ENCODE peak calls at places on chromosomes 13 and 19, in five cellular contexts. S is heart right ventricle, R is mammary epithelial cell, J is tibial artery, H is thoracic aorta. B is an unnamed sample. For H3K4me1, the result is how much of the 10 kb centered on the place peaks cover.

GRCh38 chr13:77919351-77920294 is 992 bp upstream of the EDNRB start:
- DNase-seq in S (peak), R (no peak), J (no peak), H (no peak), B (peak)

GRCh38 chr19:8306235-8307054 is 1.7 kb downstream of the CD320 start:
- DNase-seq in S (peak), R (no peak), J (peak), H (no peak), B (peak)

GRCh38 chr13:106488075-106488474 is 47.4 kb downstream of the EFNB2 start:
- DNase-seq in S (no peak), R (no peak), J (no peak), H (no peak), B (no peak)

GRCh38 chr19:17136026-17136425 is 60.4 kb downstream of the MYO9B start:
- DNase-seq in S (no peak), R (no peak), J (no peak), H (no peak), B (no peak)

GRCh38 chr13:91319996-91320395 is 27.5 kb upstream of the MIR17HG start:
- DNase-seq in S (no peak), R (no peak), J (no peak), H (no peak), B (no peak)

GRCh38 chr13:42392706-42393572 is 121.0 kb downstream of the AKAP11 start:
- DNase-seq in S (no peak), R (no peak), J (no peak), H (no peak), B (no peak)

GRCh38 chr19:11435833-11436313 is 438 bp downstream of the PRKCSH start:
- DNase-seq in S (no peak), R (no peak), J (no peak), H (no peak), B (no peak)

GRCh38 chr13:95276119-95276505 is 25.1 kb downstream of the ABCC4 start:
- DNase-seq in S (no peak), R (no peak), J (no peak), H (no peak), B (no peak)

GRCh38 chr19:34595683-34596082 is 81.3 kb downstream of the SCGB2B2 start:
- DNase-seq in S (no peak), R (no peak), J (no peak), H (no peak), B (no peak)

GRCh38 chr13:36421447-36421846 is 10.8 kb upstream of the CCNA1 start:
- DNase-seq in S (no peak), R (peak), J (no peak), H (no peak), B (no peak)

GRCh38 chr19:7145494-7145893 is 76.0 kb downstream of the ZNF557 start:
- DNase-seq in S (no peak), R (no peak), J (no peak), H (no peak), B (no peak)

GRCh38 chr13:78131811-78132210 is 213.2 kb upstream of the EDNRB start:
- DNase-seq in S (no peak), R (no peak), J (no peak), H (no peak), B (no peak)

GRCh38 chr13:27920677-27921420 is 1.0 kb downstream of the PDX1 start:
- DNase-seq in S (no peak), R (peak), J (no peak), H (no peak), B (no peak)

GRCh38 chr13:99151516-99151915 is 49.1 kb upstream of the UBAC2 start:
- DNase-seq in S (no peak), R (peak), J (no peak), H (no peak), B (no peak)

GRCh38 chr13:77980592-77980991 is 62.0 kb upstream of the EDNRB start:
- DNase-seq in S (peak), R (peak), J (no peak), H (no peak), B (no peak)

GRCh38 chr13:98275711-98276171 is 98.7 kb upstream of the RNF113B start:
- DNase-seq in S (no peak), R (no peak), J (no peak), H (no peak), B (no peak)

GRCh38 chr19:15337202-15337601 is 4.9 kb upstream of the BRD4 start:
- DNase-seq in S (no peak), R (no peak), J (no peak), H (no peak), B (no peak)

GRCh38 chr13:20901668-20902437 is 693 bp downstream of the XPO4 start:
- DNase-seq in S (peak), R (peak), J (no peak), H (no peak), B (no peak)

GRCh38 chr13:97548736-97549135 is 114.8 kb downstream of the RAP2A start:
- DNase-seq in S (no peak), R (no peak), J (no peak), H (no peak), B (no peak)

GRCh38 chr19:54481326-54481930 is 8.3 kb upstream of the CDC42EP5 start:
- DNase-seq in S (peak), R (peak), J (no peak), H (no peak), B (no peak)

GRCh38 chr13:111025310-111025709 is 89.8 kb upstream of the ARHGEF7 start:
- DNase-seq in S (no peak), R (no peak), J (no peak), H (no peak), B (no peak)

GRCh38 chr19:35843676-35844481 is 8.4 kb downstream of the NPHS1 start:
- DNase-seq in S (no peak), R (peak), J (no peak), H (no peak), B (no peak)

GRCh38 chr13:80299046-80299445 is 41.9 kb downstream of the SPRY2 start:
- DNase-seq in S (no peak), R (no peak), J (no peak), H (no peak), B (no peak)

GRCh38 chr13:51996660-51997059 is 14.6 kb downstream of the ATP7B start:
- DNase-seq in S (no peak), R (no peak), J (no peak), H (no peak), B (no peak)

GRCh38 chr13:48144413-48145035 is 49.6 kb upstream of the MED4 start:
- DNase-seq in S (peak), R (no peak), J (no peak), H (no peak), B (peak)

GRCh38 chr13:95317037-95317989 is 16.1 kb upstream of the ABCC4 start:
- DNase-seq in S (no peak), R (no peak), J (no peak), H (no peak), B (no peak)

GRCh38 chr13:27476943-27477681 is 26.7 kb upstream of the MTIF3 start:
- DNase-seq in S (no peak), R (peak), J (no peak), H (no peak), B (no peak)

GRCh38 chr13:45331981-45332830 is 8.8 kb downstream of the TPT1 start:
- DNase-seq in S (no peak), R (peak), J (no peak), H (no peak), B (no peak)
- H3K4me1 ChIP-seq in S (half or more), R (half or more), J (under half), H (half or more), B (half or more)

DNA sequence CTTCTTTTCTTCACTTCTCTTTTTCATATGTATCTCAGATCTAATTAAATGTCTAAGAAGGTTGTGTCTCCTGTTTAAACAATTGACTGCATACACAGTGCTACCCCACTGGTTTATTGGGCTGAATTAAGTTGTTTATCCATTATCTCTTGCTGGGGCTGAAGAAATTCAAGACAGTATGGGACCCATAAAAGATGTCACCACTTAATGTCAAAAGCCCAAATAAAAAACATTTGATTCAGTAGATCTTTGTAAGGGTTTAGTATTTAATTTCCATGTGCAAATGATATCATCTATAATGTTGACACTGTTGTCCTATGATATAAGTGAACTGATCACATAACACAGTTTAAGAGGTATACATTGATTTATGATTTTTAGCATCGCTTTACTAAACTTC is 1431.9 kb upstream of the PCDH20 start:
- DNase-seq in S (no peak), R (no peak), J (no peak), H (no peak), B (no peak)
- H3K27ac ChIP-seq in S (no peak), R (no peak), J (no peak), H (no peak), B (no peak)

DNA sequence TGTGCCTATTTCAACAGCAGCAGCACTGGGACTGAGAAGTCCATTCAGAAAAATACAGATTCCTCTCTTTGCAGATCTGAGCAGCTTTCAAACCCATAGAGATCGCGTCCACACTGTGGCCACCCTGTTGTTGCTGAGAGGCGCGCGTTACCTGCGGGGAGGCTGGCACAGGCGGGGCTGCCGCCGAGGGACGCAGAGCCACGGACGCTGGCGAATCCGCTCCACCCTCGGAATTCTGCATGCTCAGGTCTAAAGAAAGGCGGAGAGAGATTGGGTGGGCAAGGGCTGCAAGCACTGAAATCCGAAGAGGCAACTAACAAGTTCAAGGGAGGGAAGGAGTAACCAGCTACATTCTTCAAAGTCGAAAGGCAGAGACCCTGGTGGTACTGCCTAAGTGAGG is 63.0 kb downstream of the RFX2 start:
- DNase-seq in S (no peak), R (no peak), J (peak), H (no peak), B (no peak)
- TF ChIP-seq CTCF in S (no peak), R (no peak), J (no peak), H (no peak), B (no peak)

DNA sequence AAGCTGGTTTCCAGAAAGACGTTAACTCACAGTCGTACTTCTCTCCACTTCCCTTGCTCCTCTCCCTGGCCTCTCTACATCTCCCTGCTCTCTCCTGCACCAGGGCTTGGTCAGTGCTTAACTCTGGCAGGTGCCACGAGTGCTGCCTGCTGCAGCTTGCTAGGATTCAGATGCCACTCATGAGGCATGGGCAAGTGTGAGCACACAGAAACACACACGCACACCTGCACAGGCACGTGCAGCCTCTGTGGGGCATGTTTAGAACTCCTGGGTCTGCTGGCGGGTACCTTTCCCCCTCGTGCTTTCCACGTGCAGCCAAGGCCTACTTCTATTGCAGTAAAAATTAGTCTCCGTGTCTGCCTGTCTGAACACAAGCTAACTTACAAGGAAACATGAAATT is 31.8 kb downstream of the SOX1 start:
- DNase-seq in S (no peak), R (no peak), J (peak), H (no peak), B (no peak)
- H3K4me1 ChIP-seq in S (under half), R (under half), J (under half), H (under half), B (under half)

GRCh38 chr13:49840667-49841066 is 48.2 kb upstream of the KPNA3 start:
- DNase-seq in S (no peak), R (no peak), J (no peak), H (no peak), B (no peak)

GRCh38 chr13:49838989-49839388 is 46.5 kb upstream of the KPNA3 start:
- DNase-seq in S (no peak), R (no peak), J (no peak), H (no peak), B (no peak)

GRCh38 chr13:49844191-49844590 is 51.7 kb upstream of the KPNA3 start:
- DNase-seq in S (no peak), R (no peak), J (no peak), H (no peak), B (no peak)

GRCh38 chr13:49836516-49836915 is 44.0 kb upstream of the KPNA3 start:
- DNase-seq in S (no peak), R (peak), J (no peak), H (no peak), B (no peak)

DNA sequence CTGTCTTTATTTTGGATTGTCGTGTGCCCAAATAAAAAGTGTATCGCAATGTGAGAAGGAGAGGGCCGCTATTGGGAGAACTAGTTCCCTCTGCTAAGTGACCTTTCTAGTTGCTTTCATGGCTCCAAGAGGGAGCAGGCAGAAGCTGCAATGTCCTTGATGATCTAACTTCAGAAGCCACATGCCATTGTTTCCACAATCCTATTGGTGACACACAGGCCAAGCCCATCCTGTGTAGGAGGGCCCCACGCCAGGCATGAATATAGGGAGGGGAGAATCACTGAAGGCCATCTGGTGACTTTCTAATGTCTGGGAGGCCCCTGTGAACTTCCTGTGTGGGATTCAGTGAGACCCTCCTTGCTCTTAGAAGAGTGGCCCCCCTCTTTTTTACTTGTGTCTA is 47.8 kb upstream of the KPNA3 start:
- DNase-seq in S (no peak), R (no peak), J (no peak), H (no peak), B (no peak)
- H3K27ac ChIP-seq in S (no peak), R (no peak), J (no peak), H (no peak), B (no peak)

GRCh38 chr19:45782820-45783785 is 813 bp upstream of the DMPK start:
- DNase-seq in S (peak), R (peak), J (peak), H (no peak), B (no peak)
- TF ChIP-seq CTCF in S (no peak), R (no peak), J (no peak), H (no peak), B (no peak)

GRCh38 chr13:46565808-46566750 is 13.1 kb downstream of the LRCH1 start:
- DNase-seq in S (no peak), R (no peak), J (no peak), H (no peak), B (no peak)
- H3K4me1 ChIP-seq in S (half or more), R (under half), J (under half), H (under half), B (under half)

DNA sequence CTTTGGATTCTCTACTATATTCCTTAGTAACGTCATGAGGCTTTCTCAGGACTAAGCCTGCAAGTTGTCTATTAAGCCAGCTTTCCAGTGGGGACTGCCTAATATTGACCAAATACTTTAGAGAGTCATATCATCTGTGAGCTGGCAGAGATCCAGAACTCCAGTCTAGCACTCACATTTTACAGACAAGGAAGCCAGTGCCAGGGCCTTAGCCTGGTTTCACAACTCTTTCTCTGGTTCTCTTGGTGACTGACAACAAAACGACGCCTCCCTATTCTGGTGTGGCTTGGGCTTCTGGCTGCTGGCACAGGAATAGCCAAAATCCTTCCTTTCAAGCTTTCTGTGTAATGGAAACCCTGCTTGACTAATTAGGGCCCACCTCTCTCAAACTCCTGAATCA is 75.0 kb upstream of the UBL3 start:
- DNase-seq in S (peak), R (peak), J (peak), H (peak), B (peak)
- H3K27ac ChIP-seq in S (no peak), R (peak), J (peak), H (peak), B (peak)

GRCh38 chr19:5369962-5370367 is 29.4 kb upstream of the PTPRS start:
- DNase-seq in S (no peak), R (no peak), J (no peak), H (no peak), B (peak)

GRCh38 chr19:5369304-5369703 is 28.7 kb upstream of the PTPRS start:
- DNase-seq in S (no peak), R (no peak), J (no peak), H (no peak), B (no peak)

GRCh38 chr19:5364674-5365073 is 24.1 kb upstream of the PTPRS start:
- DNase-seq in S (no peak), R (no peak), J (no peak), H (no peak), B (no peak)

GRCh38 chr19:5367530-5368133 is 27.0 kb upstream of the PTPRS start:
- DNase-seq in S (no peak), R (no peak), J (no peak), H (no peak), B (no peak)

DNA sequence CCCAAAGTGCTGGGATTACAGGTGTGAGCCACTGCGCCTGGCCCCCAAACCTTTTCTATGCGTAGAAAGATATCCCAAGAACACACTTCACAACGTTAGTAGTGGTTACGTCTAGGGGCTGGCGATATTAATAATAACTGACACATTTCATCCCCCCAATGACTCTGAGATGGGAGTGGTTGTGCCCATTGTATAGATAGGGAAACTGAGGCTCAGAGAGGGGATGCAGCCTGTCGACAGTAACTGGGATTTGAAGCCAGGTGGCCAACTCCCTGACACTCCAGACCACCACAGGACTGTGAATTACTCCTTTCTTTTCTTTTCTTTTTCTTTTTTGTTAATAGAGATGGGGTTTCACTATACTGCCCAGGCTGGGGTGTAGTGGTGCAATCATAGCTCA is 25.3 kb upstream of the PTPRS start:
- DNase-seq in S (no peak), R (no peak), J (no peak), H (no peak), B (no peak)
- TF ChIP-seq CTCF in S (no peak), R (no peak), J (no peak), H (no peak), B (no peak)

GRCh38 chr19:18392417-18392816 is 5.0 kb downstream of the LRRC25 start:
- DNase-seq in S (no peak), R (no peak), J (peak), H (no peak), B (peak)
- H3K4me1 ChIP-seq in S (under half), R (under half), J (under half), H (under half), B (under half)

B was measured in lower lobe of right lung.